ENCODE peak calls at places on chromosomes 2 and 18, in five cellular contexts. W, O, H, I and Z are unnamed samples.

GRCh38 chr18:70468861-70469570 is 180.2 kb downstream of the SOCS6 start:
- DNase-seq in W (no peak), O (no peak), H (no peak), I (no peak), Z (no peak)

GRCh38 chr2:27901219-27901618 is 10.7 kb downstream of the BABAM2 start:
- DNase-seq in W (no peak), O (no peak), H (no peak), I (no peak), Z (no peak)

GRCh38 chr2:234565201-234565600 is 68.3 kb upstream of the ARL4C start:
- DNase-seq in W (no peak), O (no peak), H (no peak), I (no peak), Z (no peak)

GRCh38 chr2:240628507-240629418 is 3.5 kb downstream of the GPR35 start:
- DNase-seq in W (no peak), O (peak), H (peak), I (no peak), Z (no peak)

GRCh38 chr2:156110890-156111289 is 221.6 kb downstream of the NR4A2 start:
- DNase-seq in W (peak), O (peak), H (no peak), I (no peak), Z (no peak)

GRCh38 chr2:157971702-157972101 is 95.6 kb upstream of the ACVR1 start:
- DNase-seq in W (no peak), O (no peak), H (no peak), I (no peak), Z (no peak)

GRCh38 chr2:217897091-217897715 is 105.6 kb downstream of the TNS1 start:
- DNase-seq in W (no peak), O (no peak), H (no peak), I (no peak), Z (no peak)

GRCh38 chr2:45199973-45200372 is 190.7 kb upstream of the SIX2 start:
- DNase-seq in W (no peak), O (no peak), H (no peak), I (no peak), Z (no peak)

GRCh38 chr2:63665091-63665490 is 76.3 kb downstream of the MDH1 start:
- DNase-seq in W (no peak), O (no peak), H (no peak), I (no peak), Z (no peak)

GRCh38 chr2:46643951-46644350 is 164.6 kb downstream of the TMEM247 start:
- DNase-seq in W (no peak), O (no peak), H (no peak), I (no peak), Z (no peak)

GRCh38 chr2:75846683-75847190 is 136.0 kb upstream of the GCFC2 start:
- DNase-seq in W (no peak), O (no peak), H (no peak), I (no peak), Z (no peak)

GRCh38 chr2:72497761-72498160 is 328.1 kb downstream of the EXOC6B start:
- DNase-seq in W (no peak), O (no peak), H (no peak), I (no peak), Z (no peak)

GRCh38 chr2:119523959-119524694 is at the start of gene SCTR:
- DNase-seq in W (no peak), O (peak), H (no peak), I (peak), Z (no peak)

GRCh38 chr2:157922815-157923214 is 46.7 kb upstream of the ACVR1 start:
- DNase-seq in W (no peak), O (no peak), H (no peak), I (no peak), Z (no peak)

GRCh38 chr18:13611616-13612110 is 114.7 kb downstream of the FAM210A start:
- DNase-seq in W (no peak), O (no peak), H (no peak), I (no peak), Z (no peak)

GRCh38 chr2:24409700-24410556 is 49.6 kb upstream of the ITSN2 start:
- DNase-seq in W (peak), O (peak), H (no peak), I (no peak), Z (peak)

GRCh38 chr2:105779394-105779793 is 34.7 kb downstream of the NCK2 start:
- DNase-seq in W (no peak), O (no peak), H (no peak), I (no peak), Z (no peak)

GRCh38 chr2:15968280-15969178 is 28.2 kb downstream of the MYCN start:
- DNase-seq in W (no peak), O (no peak), H (no peak), I (no peak), Z (no peak)

GRCh38 chr2:157468931-157469708 is 25.2 kb upstream of the CYTIP start:
- DNase-seq in W (no peak), O (no peak), H (no peak), I (no peak), Z (no peak)

GRCh38 chr2:29921560-29921915 is at the start of gene ALK:
- DNase-seq in W (no peak), O (peak), H (peak), I (peak), Z (no peak)

GRCh38 chr2:232479341-232480200 is 8.1 kb downstream of the ECEL1 start:
- DNase-seq in W (no peak), O (peak), H (no peak), I (peak), Z (no peak)

GRCh38 chr2:225766431-225766830 is 366.9 kb downstream of the NYAP2 start:
- DNase-seq in W (no peak), O (no peak), H (no peak), I (no peak), Z (no peak)

GRCh38 chr18:46289931-46290330 is 185.7 kb downstream of the HAUS1 start:
- DNase-seq in W (no peak), O (no peak), H (no peak), I (no peak), Z (no peak)

GRCh38 chr18:78655921-78656320 is 323.7 kb upstream of the SALL3 start:
- DNase-seq in W (no peak), O (no peak), H (no peak), I (no peak), Z (no peak)

GRCh38 chr18:24600076-24600654 is 139.7 kb downstream of the HRH4 start:
- DNase-seq in W (peak), O (no peak), H (no peak), I (no peak), Z (no peak)

GRCh38 chr2:137228566-137228965 is 463.2 kb downstream of the THSD7B start:
- DNase-seq in W (no peak), O (no peak), H (no peak), I (no peak), Z (no peak)

GRCh38 chr18:12703714-12704113 is 872 bp downstream of the PSMG2 start:
- DNase-seq in W (no peak), O (no peak), H (no peak), I (no peak), Z (peak)

GRCh38 chr2:18704224-18704623 is 114.9 kb upstream of the NT5C1B start:
- DNase-seq in W (no peak), O (no peak), H (no peak), I (no peak), Z (no peak)

GRCh38 chr18:23920054-23920453 is 94.5 kb upstream of the TTC39C start:
- DNase-seq in W (no peak), O (no peak), H (no peak), I (no peak), Z (no peak)

GRCh38 chr2:152409691-152410597 is 75.0 kb downstream of the FMNL2 start:
- DNase-seq in W (no peak), O (peak), H (no peak), I (no peak), Z (no peak)

GRCh38 chr2:112482309-112483046 is 522 bp downstream of the TTL start:
- DNase-seq in W (no peak), O (peak), H (no peak), I (peak), Z (peak)
- TF ChIP-seq POLR2A in W (no peak), O (no peak), H (no peak), I (no peak), Z (no peak)

GRCh38 chr2:215435809-215436704 is at the start of gene FN1:
- DNase-seq in W (peak), O (peak), H (peak), I (peak), Z (peak)
- TF ChIP-seq POLR2A in W (no peak), O (no peak), H (no peak), I (peak), Z (peak)

DNA sequence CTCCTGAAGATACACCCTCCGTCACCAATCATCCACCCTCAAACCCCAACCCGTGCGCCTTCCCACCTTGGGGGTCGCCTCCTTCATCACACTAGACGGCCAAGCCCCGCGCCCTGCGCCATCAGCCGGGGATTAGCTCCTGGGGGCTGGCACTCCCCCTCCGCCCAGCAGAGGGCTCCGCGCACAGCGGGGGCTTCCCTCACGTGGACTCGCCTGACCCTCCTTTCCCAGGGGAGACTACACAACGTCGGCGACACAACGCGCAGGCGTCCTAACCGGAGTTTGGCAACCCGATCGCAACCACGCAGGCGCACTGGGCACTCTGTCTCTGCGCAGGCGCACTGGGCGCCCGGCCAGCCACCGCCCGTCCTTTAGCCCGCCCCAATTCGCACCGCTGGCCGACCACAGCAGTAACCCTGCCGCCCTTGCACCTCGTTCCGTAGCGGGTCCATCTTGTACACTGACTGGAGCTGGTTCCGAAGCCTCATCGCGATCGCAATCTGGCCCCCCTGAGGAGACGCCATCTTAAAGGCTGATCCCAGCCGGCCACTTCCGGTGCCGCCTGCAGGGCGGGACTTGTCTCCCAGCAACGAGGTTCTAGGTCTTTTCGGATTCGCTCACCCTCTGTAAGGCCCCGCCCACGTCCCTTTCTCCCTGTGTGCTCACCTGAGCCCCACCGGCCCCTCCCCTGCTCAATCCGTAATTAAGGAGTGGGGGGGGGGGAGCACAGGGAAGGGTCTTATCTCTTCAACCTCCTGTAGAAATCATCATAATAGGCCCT is at the start of gene PCGF1:
- DNase-seq in W (peak), O (peak), H (peak), I (peak), Z (peak)
- TF ChIP-seq POLR2A in W (peak), O (no peak), H (peak), I (peak), Z (peak)

GRCh38 chr2:239400000-239400831 is 604 bp downstream of the HDAC4 start:
- DNase-seq in W (no peak), O (no peak), H (peak), I (no peak), Z (peak)
- TF ChIP-seq POLR2A in W (no peak), O (no peak), H (no peak), I (no peak), Z (no peak)

GRCh38 chr18:21241224-21242131 is 554 bp upstream of the GREB1L start:
- DNase-seq in W (no peak), O (no peak), H (no peak), I (peak), Z (no peak)

GRCh38 chr18:21243041-21243431 is 1.0 kb downstream of the GREB1L start:
- DNase-seq in W (no peak), O (no peak), H (no peak), I (peak), Z (peak)

GRCh38 chr18:21242141-21243040 is at the start of gene GREB1L:
- DNase-seq in W (peak), O (peak), H (no peak), I (peak), Z (peak)
- TF ChIP-seq POLR2A in W (peak), O (no peak), H (no peak), I (peak), Z (peak)

DNA sequence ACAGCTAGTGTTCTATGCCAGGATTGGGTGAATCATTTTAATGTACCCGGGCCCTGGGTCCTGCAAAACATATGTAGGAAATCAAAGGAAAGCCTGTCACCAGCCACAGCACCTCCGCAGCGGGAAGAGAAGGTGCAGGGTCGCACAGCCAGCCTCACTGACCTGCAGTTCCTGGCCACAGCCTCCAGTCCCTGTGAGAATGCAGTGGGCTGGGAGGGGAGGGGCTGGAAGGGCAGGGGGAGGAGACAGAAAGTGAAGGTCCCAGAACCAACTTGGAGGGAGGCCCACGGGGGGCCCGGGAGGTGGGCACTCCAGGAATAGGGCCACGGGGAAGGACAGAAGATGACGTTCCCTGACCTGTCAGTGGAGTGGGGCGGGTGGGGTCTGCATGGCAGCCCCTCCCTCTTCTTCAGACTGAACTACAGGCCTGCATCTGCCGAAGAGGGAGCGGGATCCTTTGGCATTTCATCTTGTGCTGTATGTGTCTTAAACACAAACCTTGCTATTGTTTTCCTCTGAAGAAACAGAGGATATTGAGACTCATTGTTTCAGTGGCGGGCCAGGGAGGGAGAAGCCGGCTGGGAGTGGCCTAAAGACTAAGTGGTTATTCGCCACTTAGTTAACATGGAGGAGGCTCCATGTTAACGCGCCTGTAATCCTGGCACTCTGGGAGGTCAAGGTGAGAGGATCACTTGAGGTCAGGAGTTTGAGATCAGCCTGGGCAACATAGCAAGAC is 7.5 kb downstream of the MAL start:
- DNase-seq in W (no peak), O (no peak), H (no peak), I (peak), Z (no peak)
- TF ChIP-seq POLR2A in W (no peak), O (no peak), H (no peak), I (no peak), Z (no peak)

GRCh38 chr18:3603460-3604259 is 153.7 kb downstream of the TGIF1 start:
- DNase-seq in W (peak), O (peak), H (no peak), I (no peak), Z (no peak)
- TF ChIP-seq POLR2A in W (no peak), O (no peak), H (no peak), I (peak), Z (no peak)

GRCh38 chr18:33424266-33424946 is 16.1 kb downstream of the CCDC178 start:
- DNase-seq in W (no peak), O (no peak), H (no peak), I (no peak), Z (no peak)
- TF ChIP-seq POLR2A in W (no peak), O (no peak), H (no peak), I (no peak), Z (no peak)